ENCODE peak calls at places on chromosomes 3 and 15, in four cellular contexts. One of them, this sample, is unnamed.

GRCh38 chr3:27485853-27486252 is 1.7 kb upstream of the SLC4A7 start:
- DNase-seq in left lung: no peak
- DNase-seq in D721Med: no peak
- DNase-seq in kidney: no peak
- DNase-seq in this sample: no peak

GRCh38 chr3:124928333-124929202 is 6.0 kb downstream of the MUC13 start:
- DNase-seq in left lung: no peak
- DNase-seq in D721Med: no peak
- DNase-seq in kidney: no peak
- DNase-seq in this sample: peak; percentile 38

GRCh38 chr3:155676252-155676981 is 68.5 kb downstream of the PLCH1 start:
- DNase-seq in left lung: peak; percentile 50
- DNase-seq in D721Med: no peak
- DNase-seq in kidney: no peak
- DNase-seq in this sample: no peak

GRCh38 chr3:54853573-54854404 is 74.1 kb downstream of the LRTM1 start:
- DNase-seq in left lung: peak; percentile 89
- DNase-seq in D721Med: peak; percentile 61
- DNase-seq in kidney: peak; percentile 92
- DNase-seq in this sample: peak; percentile 16

GRCh38 chr3:56769125-56769709 is 32.5 kb downstream of the ARHGEF3 start:
- DNase-seq in left lung: no peak
- DNase-seq in D721Med: no peak
- DNase-seq in kidney: no peak
- DNase-seq in this sample: no peak

GRCh38 chr3:195748661-195749060 is 27.9 kb downstream of the MUC20 start:
- DNase-seq in left lung: peak; percentile 57
- DNase-seq in D721Med: peak; percentile 9
- DNase-seq in kidney: peak; percentile 74
- DNase-seq in this sample: no peak

GRCh38 chr3:66827726-66828125 is 170.4 kb upstream of the KBTBD8 start:
- DNase-seq in left lung: no peak
- DNase-seq in D721Med: no peak
- DNase-seq in kidney: no peak
- DNase-seq in this sample: no peak

GRCh38 chr3:158420654-158421396 is 150.2 kb upstream of the MLF1 start:
- DNase-seq in left lung: no peak
- DNase-seq in D721Med: no peak
- DNase-seq in kidney: no peak
- DNase-seq in this sample: no peak

GRCh38 chr15:74423443-74424257 is 10.1 kb downstream of the SEMA7A start:
- DNase-seq in left lung: peak; percentile 37
- DNase-seq in D721Med: no peak
- DNase-seq in kidney: no peak
- DNase-seq in this sample: no peak

GRCh38 chr15:71679223-71680078 is 130.9 kb upstream of the NR2E3 start:
- DNase-seq in left lung: no peak
- DNase-seq in D721Med: no peak
- DNase-seq in kidney: no peak
- DNase-seq in this sample: no peak

GRCh38 chr3:33717616-33717865 is 513 bp downstream of the CLASP2 start:
- DNase-seq in left lung: peak; percentile 94
- DNase-seq in D721Med: peak; percentile 16
- DNase-seq in kidney: no peak
- DNase-seq in this sample: no peak

GRCh38 chr3:115217678-115218451 is 70.8 kb upstream of the ZBTB20 start:
- DNase-seq in left lung: no peak
- DNase-seq in D721Med: no peak
- DNase-seq in kidney: no peak
- DNase-seq in this sample: no peak

GRCh38 chr3:149765762-149766334 is 13.6 kb upstream of the COMMD2 start:
- DNase-seq in left lung: no peak
- DNase-seq in D721Med: no peak
- DNase-seq in kidney: no peak
- DNase-seq in this sample: no peak

GRCh38 chr15:55494927-55495326 is 13.1 kb downstream of the DNAAF4 start:
- DNase-seq in left lung: no peak
- DNase-seq in D721Med: no peak
- DNase-seq in kidney: no peak
- DNase-seq in this sample: no peak
- TF ChIP-seq CTCF in left lung: no peak
- TF ChIP-seq CTCF in D721Med: no peak
- TF ChIP-seq CTCF in kidney: no peak
- TF ChIP-seq CTCF in this sample: no peak

GRCh38 chr15:83833569-83833968 is 179.6 kb downstream of the ADAMTSL3 start:
- DNase-seq in left lung: no peak
- DNase-seq in D721Med: no peak
- DNase-seq in kidney: no peak
- DNase-seq in this sample: no peak

GRCh38 chr15:83835384-83836010 is 181.6 kb downstream of the ADAMTSL3 start:
- DNase-seq in left lung: no peak
- DNase-seq in D721Med: no peak
- DNase-seq in kidney: no peak
- DNase-seq in this sample: no peak

GRCh38 chr15:83842281-83842680 is 188.4 kb downstream of the ADAMTSL3 start:
- DNase-seq in left lung: no peak
- DNase-seq in D721Med: no peak
- DNase-seq in kidney: no peak
- DNase-seq in this sample: no peak

GRCh38 chr15:83838763-83839162 is 184.8 kb downstream of the ADAMTSL3 start:
- DNase-seq in left lung: no peak
- DNase-seq in D721Med: no peak
- DNase-seq in kidney: no peak
- DNase-seq in this sample: no peak

GRCh38 chr15:83837946-83838571 is 184.1 kb downstream of the ADAMTSL3 start:
- DNase-seq in left lung: peak; percentile 76
- DNase-seq in D721Med: no peak
- DNase-seq in kidney: no peak
- DNase-seq in this sample: no peak
- TF ChIP-seq CTCF in left lung: no peak
- TF ChIP-seq CTCF in D721Med: peak; percentile 57
- TF ChIP-seq CTCF in kidney: peak; percentile 43
- TF ChIP-seq CTCF in this sample: no peak

DNA sequence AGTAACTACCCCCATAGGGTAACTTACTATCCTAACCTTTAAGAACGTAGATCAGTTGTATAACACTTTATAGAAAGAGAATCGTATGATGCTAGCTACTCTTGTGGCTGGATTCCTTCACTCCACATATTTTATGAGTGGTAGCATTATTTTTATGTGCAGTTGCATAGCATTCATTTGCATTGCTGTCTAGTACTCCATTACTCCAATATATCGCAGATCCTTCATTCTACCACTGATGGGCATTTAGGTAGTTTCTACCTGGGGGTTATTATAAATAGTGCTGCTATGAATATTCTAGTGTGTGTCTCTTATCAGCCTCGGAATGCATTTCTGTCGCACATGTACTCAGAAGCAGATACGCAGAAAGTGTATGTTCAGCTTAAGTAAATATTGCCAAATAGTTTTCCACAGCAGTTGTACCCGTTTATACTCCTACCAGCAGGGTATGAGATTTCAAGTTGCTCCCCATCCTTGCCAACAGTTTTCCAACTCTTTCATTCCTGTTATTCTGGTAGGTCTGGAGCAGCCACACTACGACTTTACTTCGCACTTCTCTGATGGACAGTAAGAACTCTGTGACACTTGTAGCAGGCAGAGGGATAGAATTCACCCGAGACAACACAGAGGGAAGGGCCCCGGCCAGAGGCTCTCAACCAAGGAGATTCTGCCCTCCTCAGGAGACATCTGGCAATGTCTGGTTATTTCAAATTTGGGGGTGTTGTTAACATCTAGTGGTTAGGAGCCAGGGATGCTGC is 9.8 kb upstream of the VGLL4 start:
- DNase-seq in left lung: no peak
- DNase-seq in D721Med: no peak
- DNase-seq in kidney: no peak
- DNase-seq in this sample: no peak
- TF ChIP-seq CTCF in left lung: no peak
- TF ChIP-seq CTCF in D721Med: no peak
- TF ChIP-seq CTCF in kidney: no peak
- TF ChIP-seq CTCF in this sample: no peak

DNA sequence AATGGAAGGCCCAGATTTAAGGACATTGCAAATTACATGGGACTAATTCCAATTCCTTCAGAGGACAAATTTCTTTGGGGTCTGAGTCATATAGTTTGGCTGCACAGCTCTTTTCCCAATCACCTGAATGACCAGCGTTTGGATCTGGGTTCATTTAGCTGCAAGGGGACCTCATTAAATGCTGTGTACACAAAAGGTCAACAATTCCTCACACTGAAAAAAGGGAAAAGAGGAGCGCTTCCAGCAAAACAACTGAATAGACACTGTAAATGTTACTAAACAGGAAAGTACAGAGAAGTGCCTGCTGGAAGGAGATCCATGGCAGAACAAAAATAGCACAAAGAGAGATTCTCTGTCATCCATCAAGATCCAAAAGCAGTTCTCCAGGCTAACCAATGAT is 356.0 kb upstream of the LMCD1 start:
- DNase-seq in left lung: no peak
- DNase-seq in D721Med: no peak
- DNase-seq in kidney: no peak
- DNase-seq in this sample: no peak
- TF ChIP-seq CTCF in left lung: no peak
- TF ChIP-seq CTCF in D721Med: no peak
- TF ChIP-seq CTCF in kidney: no peak
- TF ChIP-seq CTCF in this sample: no peak

GRCh38 chr15:89342840-89343239 is 8.2 kb upstream of the POLG start:
- DNase-seq in left lung: no peak
- DNase-seq in D721Med: no peak
- DNase-seq in kidney: no peak
- DNase-seq in this sample: no peak
- TF ChIP-seq CTCF in left lung: no peak
- TF ChIP-seq CTCF in D721Med: no peak
- TF ChIP-seq CTCF in kidney: no peak
- TF ChIP-seq CTCF in this sample: no peak

GRCh38 chr15:84981054-84981710 is 474 bp upstream of the PDE8A start:
- DNase-seq in left lung: peak; percentile 100
- DNase-seq in D721Med: peak; percentile 90
- DNase-seq in kidney: peak; percentile 98
- DNase-seq in this sample: peak; percentile 96
- TF ChIP-seq CTCF in left lung: peak; percentile 65
- TF ChIP-seq CTCF in D721Med: no peak
- TF ChIP-seq CTCF in kidney: peak; percentile 20
- TF ChIP-seq CTCF in this sample: no peak

DNA sequence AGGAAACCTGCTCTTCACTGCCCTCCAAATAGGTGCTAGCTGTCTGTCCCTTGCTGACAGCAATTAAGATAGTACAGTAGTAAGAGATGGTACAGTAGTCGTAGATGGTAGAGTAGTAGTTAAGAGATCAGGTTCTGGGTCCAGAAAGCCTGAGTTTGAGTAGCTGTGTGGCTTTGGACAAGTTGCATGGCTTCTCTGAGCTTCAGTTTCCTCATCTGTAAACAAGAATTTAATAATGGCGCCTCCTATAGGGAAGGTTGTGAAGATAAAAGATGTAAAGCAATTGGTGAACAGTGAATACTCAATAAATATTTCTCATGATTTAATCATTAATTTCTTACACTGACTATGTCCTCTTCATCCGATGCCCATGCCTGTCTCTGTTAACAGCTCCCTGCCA is 86.9 kb upstream of the BCL6 start:
- DNase-seq in left lung: no peak
- DNase-seq in D721Med: no peak
- DNase-seq in kidney: no peak
- DNase-seq in this sample: no peak
- TF ChIP-seq CTCF in left lung: no peak
- TF ChIP-seq CTCF in D721Med: no peak
- TF ChIP-seq CTCF in kidney: no peak
- TF ChIP-seq CTCF in this sample: no peak

GRCh38 chr3:98612587-98612986 is 19.2 kb upstream of the CPOX start:
- DNase-seq in left lung: no peak
- DNase-seq in D721Med: no peak
- DNase-seq in kidney: no peak
- DNase-seq in this sample: no peak
- TF ChIP-seq CTCF in left lung: no peak
- TF ChIP-seq CTCF in D721Med: no peak
- TF ChIP-seq CTCF in kidney: no peak
- TF ChIP-seq CTCF in this sample: no peak

GRCh38 chr15:90529008-90529368 is 735 bp upstream of the CRTC3 start:
- DNase-seq in left lung: no peak
- DNase-seq in D721Med: no peak
- DNase-seq in kidney: peak; percentile 66
- DNase-seq in this sample: no peak

GRCh38 chr15:90529369-90530249 is at the start of gene CRTC3:
- DNase-seq in left lung: peak; percentile 91
- DNase-seq in D721Med: peak; percentile 53
- DNase-seq in kidney: peak; percentile 89
- DNase-seq in this sample: peak; percentile 57

GRCh38 chr15:90535254-90535653 is 5.5 kb downstream of the CRTC3 start:
- DNase-seq in left lung: no peak
- DNase-seq in D721Med: no peak
- DNase-seq in kidney: no peak
- DNase-seq in this sample: no peak

GRCh38 chr15:90531147-90531546 is 1.4 kb downstream of the CRTC3 start:
- DNase-seq in left lung: no peak
- DNase-seq in D721Med: no peak
- DNase-seq in kidney: no peak
- DNase-seq in this sample: no peak

GRCh38 chr15:90530250-90531051 is 728 bp downstream of the CRTC3 start:
- DNase-seq in left lung: peak; percentile 90
- DNase-seq in D721Med: peak; percentile 51
- DNase-seq in kidney: peak; percentile 87
- DNase-seq in this sample: peak; percentile 60
- TF ChIP-seq CTCF in left lung: no peak
- TF ChIP-seq CTCF in D721Med: no peak
- TF ChIP-seq CTCF in kidney: no peak
- TF ChIP-seq CTCF in this sample: no peak

GRCh38 chr15:67838789-67839332 is 984 bp downstream of the RNU6-1 start:
- DNase-seq in left lung: peak; percentile 93
- DNase-seq in D721Med: no peak
- DNase-seq in kidney: peak; percentile 90
- DNase-seq in this sample: no peak
- TF ChIP-seq CTCF in left lung: peak; percentile 12
- TF ChIP-seq CTCF in D721Med: no peak
- TF ChIP-seq CTCF in kidney: no peak
- TF ChIP-seq CTCF in this sample: no peak

This sample was measured in natural killer cell.